ENCODE peak calls at places on chromosomes 11 and 22, in seven cellular contexts. V, I, X, O, P, E and C are unnamed samples.

GRCh38 chr11:119626197-119626909 is 102.6 kb downstream of the NECTIN1 start:
- DNase-seq in E (no peak), I (no peak), V (no peak), X (no peak), O (no peak), P (no peak), C (no peak)

GRCh38 chr11:48055292-48056132 is 75.2 kb downstream of the PTPRJ start:
- DNase-seq in P (no peak), I (no peak), X (no peak), O (peak), E (no peak), V (no peak), C (peak)

GRCh38 chr11:8814209-8814922 is 96.6 kb upstream of the AKIP1 start:
- DNase-seq in E (no peak), O (peak), X (no peak), I (no peak), V (no peak), P (no peak), C (peak)

GRCh38 chr11:7593476-7593875 is 79.7 kb downstream of the PPFIBP2 start:
- DNase-seq in X (no peak), O (no peak), I (no peak), P (no peak), E (no peak), V (no peak), C (no peak)

GRCh38 chr11:112793416-112793815 is 167.8 kb upstream of the NCAM1 start:
- DNase-seq in O (no peak), E (no peak), I (no peak), P (no peak), V (no peak), X (no peak), C (no peak)

GRCh38 chr22:17806437-17806836 is 32.2 kb upstream of the BID start:
- DNase-seq in O (no peak), V (no peak), E (no peak), X (no peak), P (no peak), I (no peak), C (no peak)

GRCh38 chr11:20211691-20212090 is 51.4 kb upstream of the DBX1 start:
- DNase-seq in I (no peak), O (no peak), P (no peak), X (peak), V (no peak), E (no peak), C (no peak)

GRCh38 chr22:46262449-46263207 is 515 bp downstream of the PKDREJ start:
- DNase-seq in X (peak), E (no peak), I (no peak), O (no peak), P (no peak), V (peak), C (peak)

GRCh38 chr11:64459016-64459415 is 100.1 kb downstream of the RPS6KA4 start:
- DNase-seq in X (peak), E (no peak), P (no peak), I (no peak), O (peak), V (peak), C (peak)

GRCh38 chr22:20811971-20812660 is 38.2 kb downstream of the SERPIND1 start:
- DNase-seq in P (no peak), X (no peak), I (no peak), O (no peak), V (no peak), E (no peak), C (no peak)

GRCh38 chr11:30889116-30889765 is 303.1 kb upstream of the MPPED2 start:
- DNase-seq in X (no peak), E (no peak), P (no peak), O (no peak), I (no peak), V (no peak), C (peak)

GRCh38 chr11:71109586-71109985 is 142.8 kb downstream of the SHANK2 start:
- DNase-seq in E (no peak), O (no peak), X (no peak), P (no peak), I (no peak), V (no peak), C (no peak)

GRCh38 chr11:47499160-47499559 is 50.2 kb upstream of the RAPSN start:
- DNase-seq in O (no peak), V (no peak), E (no peak), I (no peak), X (no peak), P (no peak), C (no peak)